ENCODE peak calls at places on chromosomes 12 and 14, in five cellular contexts. One of them, this sample, is unnamed.

GRCh38 chr12:116376354-116377193 is 99.1 kb upstream of the MED13L start:
- DNase-seq in astrocyte of the spinal cord: peak; percentile 56
- DNase-seq in cardiac fibroblast: peak; percentile 80
- DNase-seq in MM.1S: no peak
- DNase-seq in neural progenitor cell: no peak
- DNase-seq in this sample: peak; percentile 89

GRCh38 chr12:24039113-24039525 is 89.6 kb upstream of the SOX5 start:
- DNase-seq in astrocyte of the spinal cord: peak; percentile 97
- DNase-seq in MM.1S: no peak
- DNase-seq in neural progenitor cell: no peak
- DNase-seq in cardiac fibroblast: peak; percentile 88
- DNase-seq in this sample: peak; percentile 93

GRCh38 chr12:7645395-7646177 is 20.1 kb downstream of the APOBEC1 start:
- DNase-seq in neural progenitor cell: peak; percentile 59
- DNase-seq in cardiac fibroblast: peak; percentile 41
- DNase-seq in MM.1S: peak; percentile 37
- DNase-seq in astrocyte of the spinal cord: peak; percentile 39
- DNase-seq in this sample: peak; percentile 51

GRCh38 chr14:51396222-51396815 is 156.3 kb downstream of the TMX1 start:
- DNase-seq in astrocyte of the spinal cord: peak; percentile 96
- DNase-seq in MM.1S: no peak
- DNase-seq in cardiac fibroblast: peak; percentile 89
- DNase-seq in neural progenitor cell: no peak
- DNase-seq in this sample: peak; percentile 98

GRCh38 chr12:109621864-109622485 is 48.4 kb downstream of the MVK start:
- DNase-seq in MM.1S: no peak
- DNase-seq in astrocyte of the spinal cord: no peak
- DNase-seq in neural progenitor cell: peak; percentile 61
- DNase-seq in cardiac fibroblast: no peak
- DNase-seq in this sample: no peak

GRCh38 chr14:70149766-70150165 is 39.0 kb downstream of the SLC8A3 start:
- DNase-seq in astrocyte of the spinal cord: no peak
- DNase-seq in neural progenitor cell: no peak
- DNase-seq in MM.1S: no peak
- DNase-seq in cardiac fibroblast: no peak
- DNase-seq in this sample: no peak

GRCh38 chr14:105201928-105202513 is 20.9 kb upstream of the NUDT14 start:
- DNase-seq in astrocyte of the spinal cord: no peak
- DNase-seq in neural progenitor cell: peak; percentile 50
- DNase-seq in MM.1S: no peak
- DNase-seq in cardiac fibroblast: no peak
- DNase-seq in this sample: no peak

GRCh38 chr14:22836301-22837058 is at the start of gene MMP14:
- DNase-seq in neural progenitor cell: peak; percentile 48
- DNase-seq in MM.1S: no peak
- DNase-seq in astrocyte of the spinal cord: peak; percentile 93
- DNase-seq in cardiac fibroblast: peak; percentile 95
- DNase-seq in this sample: peak; percentile 91

GRCh38 chr14:32329146-32329545 is at the start of gene AKAP6:
- DNase-seq in MM.1S: no peak
- DNase-seq in astrocyte of the spinal cord: no peak
- DNase-seq in cardiac fibroblast: no peak
- DNase-seq in neural progenitor cell: peak; percentile 84
- DNase-seq in this sample: no peak

GRCh38 chr12:48194780-48195179 is 8.3 kb downstream of the OR10AD1 start:
- DNase-seq in MM.1S: no peak
- DNase-seq in cardiac fibroblast: no peak
- DNase-seq in neural progenitor cell: no peak
- DNase-seq in astrocyte of the spinal cord: no peak
- DNase-seq in this sample: peak; percentile 45

GRCh38 chr14:60166144-60166543 is 946 bp upstream of the DHRS7 start:
- DNase-seq in neural progenitor cell: no peak
- DNase-seq in cardiac fibroblast: no peak
- DNase-seq in MM.1S: no peak
- DNase-seq in astrocyte of the spinal cord: no peak
- DNase-seq in this sample: no peak

GRCh38 chr12:13002301-13003097 is 2.4 kb upstream of the HEBP1 start:
- DNase-seq in neural progenitor cell: no peak
- DNase-seq in astrocyte of the spinal cord: no peak
- DNase-seq in MM.1S: no peak
- DNase-seq in cardiac fibroblast: no peak
- DNase-seq in this sample: no peak
- H3K4me3 ChIP-seq in neural progenitor cell: no peak overlapping the region
- H3K4me3 ChIP-seq in astrocyte of the spinal cord: no peak overlapping the region
- H3K4me3 ChIP-seq in MM.1S: no peak overlapping the region
- H3K4me3 ChIP-seq in cardiac fibroblast: no peak overlapping the region
- H3K4me3 ChIP-seq in this sample: no peak overlapping the region

GRCh38 chr12:49903351-49903699 is 375 bp downstream of the FAIM2 start:
- DNase-seq in cardiac fibroblast: no peak
- DNase-seq in astrocyte of the spinal cord: no peak
- DNase-seq in MM.1S: no peak
- DNase-seq in neural progenitor cell: no peak
- DNase-seq in this sample: no peak

GRCh38 chr12:49901986-49902385 is 1.7 kb downstream of the FAIM2 start:
- DNase-seq in cardiac fibroblast: no peak
- DNase-seq in neural progenitor cell: no peak
- DNase-seq in astrocyte of the spinal cord: no peak
- DNase-seq in MM.1S: no peak
- DNase-seq in this sample: no peak

GRCh38 chr12:49903700-49904423 is at the start of gene FAIM2:
- DNase-seq in astrocyte of the spinal cord: peak; percentile 28
- DNase-seq in cardiac fibroblast: peak; percentile 86
- DNase-seq in MM.1S: no peak
- DNase-seq in neural progenitor cell: peak; percentile 62
- DNase-seq in this sample: peak; percentile 83

GRCh38 chr12:49901026-49901425 is 2.7 kb downstream of the FAIM2 start:
- DNase-seq in astrocyte of the spinal cord: no peak
- DNase-seq in cardiac fibroblast: no peak
- DNase-seq in MM.1S: no peak
- DNase-seq in neural progenitor cell: no peak
- DNase-seq in this sample: no peak

DNA sequence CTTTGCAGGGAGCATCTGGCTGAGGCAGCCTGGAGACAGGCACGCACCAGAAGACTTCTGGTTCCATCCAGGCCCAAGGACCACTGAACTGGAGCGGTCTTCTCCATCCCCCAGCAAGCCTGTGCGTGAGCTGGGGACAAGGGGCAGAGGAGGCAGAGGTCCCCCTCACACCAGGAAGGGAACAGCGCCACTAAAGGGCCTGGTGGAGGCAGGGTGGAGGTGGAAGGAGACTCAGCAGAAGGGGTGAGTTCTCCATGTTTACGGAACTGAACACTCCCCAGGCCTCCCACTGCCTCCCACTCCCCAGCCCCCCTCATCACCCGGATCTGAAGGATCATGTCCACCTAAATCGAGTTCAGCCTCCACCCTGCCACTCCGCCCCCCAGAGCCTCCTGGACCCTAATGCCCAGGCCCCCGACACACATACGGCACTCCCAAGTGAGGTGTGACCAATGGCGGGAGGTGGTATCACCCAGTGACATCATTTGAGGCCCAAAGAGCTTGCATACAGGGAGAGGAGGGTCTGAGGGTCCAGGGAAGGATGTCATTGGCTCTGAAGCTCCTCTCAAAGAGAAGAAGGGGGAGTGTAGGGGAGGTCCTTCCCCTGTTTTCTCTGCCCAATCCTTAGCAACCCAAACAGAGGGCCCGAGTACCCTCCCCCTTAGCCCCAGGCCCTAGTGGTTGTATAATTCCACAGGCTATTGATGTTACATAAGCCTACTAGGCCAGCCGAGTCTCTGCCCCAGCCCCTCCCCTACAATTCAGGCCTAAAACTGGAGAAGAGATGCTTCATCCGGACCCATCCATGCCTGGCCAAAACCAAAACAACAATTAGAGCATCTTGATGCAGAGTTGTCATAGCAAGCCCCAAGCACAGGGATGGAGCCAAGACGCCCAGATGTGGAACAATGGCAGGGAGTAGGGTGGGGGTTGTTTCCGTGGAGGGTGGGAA is 1.0 kb downstream of the FAIM2 start:
- DNase-seq in cardiac fibroblast: no peak
- DNase-seq in neural progenitor cell: peak; percentile 61
- DNase-seq in astrocyte of the spinal cord: no peak
- DNase-seq in MM.1S: no peak
- DNase-seq in this sample: no peak
- TF ChIP-seq CTCF in cardiac fibroblast: no peak
- TF ChIP-seq CTCF in neural progenitor cell: peak; percentile 18
- TF ChIP-seq CTCF in astrocyte of the spinal cord: no peak
- TF ChIP-seq CTCF in MM.1S: no peak
- TF ChIP-seq CTCF in this sample: no peak

DNA sequence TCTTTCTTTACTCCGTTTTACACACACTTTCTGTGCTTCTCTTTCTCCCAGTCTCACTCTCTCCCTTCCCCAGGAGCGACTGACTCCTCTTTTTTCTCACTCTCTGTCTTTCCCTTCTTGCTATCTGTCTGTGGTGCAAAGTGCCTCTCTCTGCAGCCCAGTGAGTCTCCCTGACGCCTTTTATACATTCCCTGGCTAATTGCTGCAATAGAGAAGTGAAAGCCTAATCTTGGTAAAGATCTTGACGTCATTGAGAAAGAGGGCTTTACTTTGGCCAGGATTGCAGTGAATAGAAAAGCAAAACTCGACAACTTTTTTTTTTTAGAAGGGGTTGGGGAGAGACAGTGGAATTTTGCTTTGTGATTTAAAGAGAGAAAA is 710 bp upstream of the DIO2 start:
- DNase-seq in neural progenitor cell: peak; percentile 40
- DNase-seq in astrocyte of the spinal cord: peak; percentile 69
- DNase-seq in MM.1S: peak; percentile 23
- DNase-seq in cardiac fibroblast: peak; percentile 57
- DNase-seq in this sample: peak; percentile 75
- H3K4me3 ChIP-seq in neural progenitor cell: peak overlapping the region; percentile 11
- H3K4me3 ChIP-seq in astrocyte of the spinal cord: peak overlapping the region; percentile 31
- H3K4me3 ChIP-seq in MM.1S: no peak overlapping the region
- H3K4me3 ChIP-seq in cardiac fibroblast: peak overlapping the region; percentile 22
- H3K4me3 ChIP-seq in this sample: peak overlapping the region; percentile 59

GRCh38 chr12:66051361-66051760 is 79.2 kb downstream of the LLPH start:
- DNase-seq in astrocyte of the spinal cord: no peak
- DNase-seq in MM.1S: no peak
- DNase-seq in cardiac fibroblast: no peak
- DNase-seq in neural progenitor cell: no peak
- DNase-seq in this sample: peak; percentile 40

GRCh38 chr12:66049538-66050282 is 80.8 kb downstream of the LLPH start:
- DNase-seq in astrocyte of the spinal cord: no peak
- DNase-seq in cardiac fibroblast: no peak
- DNase-seq in MM.1S: no peak
- DNase-seq in neural progenitor cell: no peak
- DNase-seq in this sample: peak; percentile 59

GRCh38 chr12:66048843-66049537 is 81.6 kb downstream of the LLPH start:
- DNase-seq in astrocyte of the spinal cord: no peak
- DNase-seq in cardiac fibroblast: peak; percentile 52
- DNase-seq in MM.1S: no peak
- DNase-seq in neural progenitor cell: no peak
- DNase-seq in this sample: peak; percentile 36

GRCh38 chr12:66050610-66051009 is 79.9 kb downstream of the LLPH start:
- DNase-seq in astrocyte of the spinal cord: no peak
- DNase-seq in cardiac fibroblast: no peak
- DNase-seq in neural progenitor cell: no peak
- DNase-seq in MM.1S: no peak
- DNase-seq in this sample: no peak

GRCh38 chr12:66050283-66050576 is 80.3 kb downstream of the LLPH start:
- DNase-seq in MM.1S: no peak
- DNase-seq in cardiac fibroblast: no peak
- DNase-seq in astrocyte of the spinal cord: no peak
- DNase-seq in neural progenitor cell: no peak
- DNase-seq in this sample: no peak
- TF ChIP-seq CTCF in MM.1S: no peak
- TF ChIP-seq CTCF in cardiac fibroblast: no peak
- TF ChIP-seq CTCF in astrocyte of the spinal cord: no peak
- TF ChIP-seq CTCF in neural progenitor cell: no peak
- TF ChIP-seq CTCF in this sample: no peak

DNA sequence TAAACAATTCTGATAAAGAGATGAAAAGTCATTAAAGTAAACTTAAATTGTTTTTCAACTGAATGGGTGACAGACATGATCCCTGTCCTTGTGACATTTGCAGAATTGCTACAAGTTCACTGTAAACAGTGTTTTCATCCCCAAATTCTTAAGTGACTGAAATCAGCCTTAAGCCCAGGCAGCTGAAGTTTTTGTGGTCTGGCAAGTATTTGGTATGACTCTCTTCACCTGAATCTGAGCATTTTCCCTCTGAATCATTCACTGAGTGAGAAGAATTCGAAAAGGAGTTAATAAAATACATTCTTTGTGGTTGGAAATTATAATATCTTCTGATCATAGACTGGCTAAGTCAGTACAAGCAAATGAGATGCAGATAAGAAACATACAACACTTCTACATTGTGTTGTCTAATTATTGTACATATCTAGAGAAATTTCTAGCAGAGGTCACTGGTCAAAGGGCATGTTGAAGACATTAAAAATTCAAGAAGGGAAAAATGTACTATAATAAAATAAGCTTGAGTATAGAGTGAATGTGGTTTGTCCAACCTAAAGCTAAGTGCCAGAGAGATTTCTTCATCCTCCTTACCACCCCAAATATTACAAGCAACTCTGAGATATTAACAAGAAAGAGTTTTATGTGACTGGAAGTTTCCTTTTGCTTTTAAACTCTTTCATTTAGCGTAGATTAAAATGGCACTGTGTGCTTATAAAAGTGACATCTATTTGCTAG is 177.8 kb upstream of the DIO2 start:
- DNase-seq in neural progenitor cell: no peak
- DNase-seq in astrocyte of the spinal cord: peak; percentile 93
- DNase-seq in cardiac fibroblast: peak; percentile 75
- DNase-seq in MM.1S: no peak
- DNase-seq in this sample: peak; percentile 92
- H3K4me3 ChIP-seq in neural progenitor cell: no peak overlapping the region
- H3K4me3 ChIP-seq in astrocyte of the spinal cord: no peak overlapping the region
- H3K4me3 ChIP-seq in cardiac fibroblast: no peak overlapping the region
- H3K4me3 ChIP-seq in MM.1S: no peak overlapping the region
- H3K4me3 ChIP-seq in this sample: no peak overlapping the region

GRCh38 chr14:38101679-38102078 is 106.0 kb upstream of the SSTR1 start:
- DNase-seq in MM.1S: no peak
- DNase-seq in cardiac fibroblast: no peak
- DNase-seq in neural progenitor cell: no peak
- DNase-seq in astrocyte of the spinal cord: no peak
- DNase-seq in this sample: no peak
- TF ChIP-seq CTCF in MM.1S: no peak
- TF ChIP-seq CTCF in cardiac fibroblast: no peak
- TF ChIP-seq CTCF in neural progenitor cell: no peak
- TF ChIP-seq CTCF in astrocyte of the spinal cord: no peak
- TF ChIP-seq CTCF in this sample: no peak

DNA sequence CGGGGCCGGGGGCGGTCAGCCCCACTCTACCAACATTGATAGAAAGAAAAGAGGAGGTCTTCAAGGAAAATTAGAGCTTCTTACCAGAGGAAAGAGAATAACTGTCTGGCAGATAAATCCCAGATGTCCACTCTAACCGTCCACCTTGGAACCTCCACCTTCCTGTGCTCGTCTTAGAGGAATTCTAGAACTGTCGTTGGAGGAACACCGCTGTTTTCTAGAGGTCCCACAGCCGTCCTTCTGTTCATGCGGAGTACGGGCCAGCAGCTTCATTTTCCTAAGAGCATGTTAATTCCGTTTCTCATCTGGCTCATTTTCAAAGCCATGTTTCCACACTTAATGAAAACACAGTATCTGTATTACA is 107.9 kb upstream of the ESRRB start:
- DNase-seq in astrocyte of the spinal cord: no peak
- DNase-seq in neural progenitor cell: no peak
- DNase-seq in MM.1S: no peak
- DNase-seq in cardiac fibroblast: no peak
- DNase-seq in this sample: no peak
- H3K4me3 ChIP-seq in astrocyte of the spinal cord: peak overlapping the region; percentile 40
- H3K4me3 ChIP-seq in neural progenitor cell: no peak overlapping the region
- H3K4me3 ChIP-seq in MM.1S: no peak overlapping the region
- H3K4me3 ChIP-seq in cardiac fibroblast: peak overlapping the region; percentile 36
- H3K4me3 ChIP-seq in this sample: peak overlapping the region; percentile 47

This sample was measured in fibroblast of the aortic adventitia.